ENCODE peak calls at places on chromosomes 11 and 22, in six cellular contexts. One of them, this sample, is unnamed.

GRCh38 chr22:46379301-46379930 is 43.9 kb downstream of the TRMU start:
- DNase-seq in HCT116: no peak
- DNase-seq in H1: no peak
- DNase-seq in CD4-positive, alpha-beta T cell: no peak
- DNase-seq in SK-N-SH: no peak
- DNase-seq in MCF 10A: no peak
- DNase-seq in this sample: no peak

GRCh38 chr11:1540074-1540473 is 32.0 kb downstream of the DUSP8 start:
- DNase-seq in H1: no peak
- DNase-seq in SK-N-SH: no peak
- DNase-seq in HCT116: no peak
- DNase-seq in MCF 10A: no peak
- DNase-seq in CD4-positive, alpha-beta T cell: no peak
- DNase-seq in this sample: no peak

GRCh38 chr22:20155330-20156041 is 4.6 kb upstream of the CCDC188 start:
- DNase-seq in SK-N-SH: peak; percentile 96
- DNase-seq in HCT116: no peak
- DNase-seq in CD4-positive, alpha-beta T cell: no peak
- DNase-seq in H1: no peak
- DNase-seq in MCF 10A: peak; percentile 47
- DNase-seq in this sample: no peak

GRCh38 chr11:12279672-12280108 is 97.7 kb upstream of the PARVA start:
- DNase-seq in SK-N-SH: no peak
- DNase-seq in H1: no peak
- DNase-seq in MCF 10A: no peak
- DNase-seq in HCT116: no peak
- DNase-seq in CD4-positive, alpha-beta T cell: no peak
- DNase-seq in this sample: no peak

GRCh38 chr22:30240541-30241417 is 5.8 kb downstream of the LIF start:
- DNase-seq in CD4-positive, alpha-beta T cell: no peak
- DNase-seq in H1: no peak
- DNase-seq in SK-N-SH: no peak
- DNase-seq in MCF 10A: no peak
- DNase-seq in HCT116: no peak
- DNase-seq in this sample: no peak

GRCh38 chr11:76670475-76671235 is at the start of gene LRRC32:
- DNase-seq in SK-N-SH: peak; percentile 87
- DNase-seq in HCT116: no peak
- DNase-seq in H1: peak; percentile 77
- DNase-seq in MCF 10A: no peak
- DNase-seq in CD4-positive, alpha-beta T cell: peak; percentile 11
- DNase-seq in this sample: no peak

GRCh38 chr11:774873-775592 is 2.3 kb downstream of the GATD1 start:
- DNase-seq in H1: no peak
- DNase-seq in CD4-positive, alpha-beta T cell: no peak
- DNase-seq in SK-N-SH: no peak
- DNase-seq in MCF 10A: peak; percentile 78
- DNase-seq in HCT116: no peak
- DNase-seq in this sample: no peak

GRCh38 chr22:49885881-49886280 is 32.2 kb downstream of the ZBED4 start:
- DNase-seq in MCF 10A: no peak
- DNase-seq in HCT116: no peak
- DNase-seq in CD4-positive, alpha-beta T cell: no peak
- DNase-seq in SK-N-SH: no peak
- DNase-seq in H1: no peak
- DNase-seq in this sample: no peak

GRCh38 chr22:35409783-35410662 is 10.1 kb downstream of the MCM5 start:
- DNase-seq in H1: no peak
- DNase-seq in MCF 10A: no peak
- DNase-seq in SK-N-SH: no peak
- DNase-seq in HCT116: no peak
- DNase-seq in CD4-positive, alpha-beta T cell: no peak
- DNase-seq in this sample: no peak

GRCh38 chr11:21969841-21970240 is 223.0 kb upstream of the ANO5 start:
- DNase-seq in MCF 10A: no peak
- DNase-seq in H1: no peak
- DNase-seq in HCT116: no peak
- DNase-seq in SK-N-SH: no peak
- DNase-seq in CD4-positive, alpha-beta T cell: no peak
- DNase-seq in this sample: no peak

GRCh38 chr11:86442420-86442819 is 67.7 kb downstream of the CCDC81 start:
- DNase-seq in HCT116: no peak
- DNase-seq in H1: no peak
- DNase-seq in CD4-positive, alpha-beta T cell: no peak
- DNase-seq in MCF 10A: no peak
- DNase-seq in SK-N-SH: no peak
- DNase-seq in this sample: no peak

GRCh38 chr11:125275905-125276634 is 111.5 kb downstream of the PKNOX2 start:
- DNase-seq in CD4-positive, alpha-beta T cell: no peak
- DNase-seq in MCF 10A: peak; percentile 77
- DNase-seq in H1: no peak
- DNase-seq in SK-N-SH: no peak
- DNase-seq in HCT116: no peak
- DNase-seq in this sample: no peak

GRCh38 chr11:43998308-43998707 is 49.5 kb upstream of the ACCSL start:
- DNase-seq in HCT116: no peak
- DNase-seq in SK-N-SH: no peak
- DNase-seq in CD4-positive, alpha-beta T cell: no peak
- DNase-seq in H1: no peak
- DNase-seq in MCF 10A: no peak
- DNase-seq in this sample: no peak

GRCh38 chr11:15034687-15035267 is 38.6 kb upstream of the CALCB start:
- DNase-seq in MCF 10A: no peak
- DNase-seq in H1: no peak
- DNase-seq in SK-N-SH: no peak
- DNase-seq in CD4-positive, alpha-beta T cell: no peak
- DNase-seq in HCT116: no peak
- DNase-seq in this sample: no peak

GRCh38 chr11:127627629-127628462 is 627.3 kb upstream of the KIRREL3 start:
- DNase-seq in SK-N-SH: no peak
- DNase-seq in CD4-positive, alpha-beta T cell: no peak
- DNase-seq in MCF 10A: peak; percentile 80
- DNase-seq in H1: no peak
- DNase-seq in HCT116: no peak
- DNase-seq in this sample: no peak

GRCh38 chr11:45355706-45356041 is 69.5 kb upstream of the SYT13 start:
- DNase-seq in H1: no peak
- DNase-seq in CD4-positive, alpha-beta T cell: peak; percentile 2
- DNase-seq in SK-N-SH: no peak
- DNase-seq in MCF 10A: no peak
- DNase-seq in HCT116: no peak
- DNase-seq in this sample: no peak
- TF ChIP-seq CTCF in H1: no peak
- TF ChIP-seq CTCF in CD4-positive, alpha-beta T cell: no peak
- TF ChIP-seq CTCF in SK-N-SH: no peak
- TF ChIP-seq CTCF in MCF 10A: no peak
- TF ChIP-seq CTCF in HCT116: no peak
- TF ChIP-seq CTCF in this sample: no peak

GRCh38 chr22:27144345-27144744 is 487.0 kb downstream of the MIAT start:
- DNase-seq in HCT116: no peak
- DNase-seq in SK-N-SH: no peak
- DNase-seq in MCF 10A: no peak
- DNase-seq in H1: no peak
- DNase-seq in CD4-positive, alpha-beta T cell: no peak
- DNase-seq in this sample: no peak
- TF ChIP-seq CTCF in HCT116: no peak
- TF ChIP-seq CTCF in SK-N-SH: no peak
- TF ChIP-seq CTCF in MCF 10A: no peak
- TF ChIP-seq CTCF in H1: no peak
- TF ChIP-seq CTCF in CD4-positive, alpha-beta T cell: no peak
- TF ChIP-seq CTCF in this sample: peak; percentile 19

DNA sequence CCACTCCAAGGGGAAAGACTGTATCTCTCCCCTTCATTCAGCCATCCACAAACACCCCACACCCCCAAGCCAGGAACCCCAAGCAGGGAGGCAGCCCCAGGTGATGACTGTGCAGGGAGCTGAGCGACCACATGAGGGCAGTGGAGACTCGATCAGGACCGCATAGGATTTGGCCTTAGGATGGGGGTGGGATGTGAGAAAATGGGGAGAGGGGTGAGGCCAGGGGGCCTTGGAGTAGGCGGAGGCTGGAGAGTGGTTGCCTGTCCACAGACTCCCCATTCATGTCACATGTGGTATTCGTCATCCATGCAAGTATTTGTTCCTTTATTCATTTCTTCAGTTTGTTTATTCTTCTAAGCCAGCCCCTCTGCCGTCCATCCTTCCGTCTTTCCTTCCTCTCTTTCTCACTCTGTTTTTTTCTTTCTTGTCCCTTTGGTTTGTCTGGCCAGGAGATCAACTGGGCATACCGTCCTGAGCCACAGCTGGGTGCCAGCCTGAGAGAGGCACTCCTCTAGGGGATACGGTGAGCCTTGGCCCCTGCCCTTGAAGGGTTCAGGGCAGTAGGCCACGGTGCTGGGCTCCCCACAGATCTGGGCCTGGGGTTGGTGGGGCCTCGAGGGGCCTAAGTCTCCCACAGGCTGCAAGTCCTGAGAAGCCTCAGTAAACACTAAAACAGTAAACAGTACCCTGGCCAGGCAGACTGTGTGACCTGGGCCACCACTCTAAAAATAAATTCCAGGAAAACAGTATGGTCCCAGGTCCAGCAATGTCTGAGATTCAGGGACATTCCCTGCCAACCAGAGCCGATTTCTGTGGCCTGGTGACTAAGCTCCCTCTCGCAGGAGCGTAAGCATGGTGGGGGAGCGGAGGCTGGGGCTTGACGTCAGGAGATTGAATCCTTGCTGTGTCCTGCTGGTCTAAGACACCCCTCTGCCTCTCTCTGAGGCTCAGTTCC is 2.5 kb upstream of the RHOD start:
- DNase-seq in H1: peak; percentile 85
- DNase-seq in MCF 10A: peak; percentile 81
- DNase-seq in SK-N-SH: peak; percentile 92
- DNase-seq in CD4-positive, alpha-beta T cell: peak; percentile 34
- DNase-seq in HCT116: no peak
- DNase-seq in this sample: peak; percentile 43
- TF ChIP-seq CTCF in H1: peak; percentile 87
- TF ChIP-seq CTCF in MCF 10A: peak; percentile 88
- TF ChIP-seq CTCF in SK-N-SH: peak; percentile 79
- TF ChIP-seq CTCF in CD4-positive, alpha-beta T cell: peak; percentile 48
- TF ChIP-seq CTCF in HCT116: no peak
- TF ChIP-seq CTCF in this sample: peak; percentile 68

GRCh38 chr22:26753125-26753862 is 95.9 kb downstream of the MIAT start:
- DNase-seq in H1: no peak
- DNase-seq in MCF 10A: no peak
- DNase-seq in SK-N-SH: no peak
- DNase-seq in HCT116: no peak
- DNase-seq in CD4-positive, alpha-beta T cell: no peak
- DNase-seq in this sample: no peak
- TF ChIP-seq CTCF in H1: peak; percentile 47
- TF ChIP-seq CTCF in MCF 10A: no peak
- TF ChIP-seq CTCF in SK-N-SH: no peak
- TF ChIP-seq CTCF in HCT116: no peak
- TF ChIP-seq CTCF in CD4-positive, alpha-beta T cell: no peak
- TF ChIP-seq CTCF in this sample: peak; percentile 14

GRCh38 chr11:59810911-59811259 is 307 bp upstream of the MRPL16 start:
- DNase-seq in MCF 10A: no peak
- DNase-seq in H1: no peak
- DNase-seq in SK-N-SH: no peak
- DNase-seq in HCT116: no peak
- DNase-seq in CD4-positive, alpha-beta T cell: no peak
- DNase-seq in this sample: no peak

GRCh38 chr11:59812220-59812619 is 1.6 kb upstream of the MRPL16 start:
- DNase-seq in CD4-positive, alpha-beta T cell: no peak
- DNase-seq in H1: no peak
- DNase-seq in SK-N-SH: no peak
- DNase-seq in MCF 10A: no peak
- DNase-seq in HCT116: no peak
- DNase-seq in this sample: no peak

GRCh38 chr11:59807047-59807446 is 3.5 kb downstream of the MRPL16 start:
- DNase-seq in MCF 10A: no peak
- DNase-seq in H1: no peak
- DNase-seq in CD4-positive, alpha-beta T cell: no peak
- DNase-seq in SK-N-SH: no peak
- DNase-seq in HCT116: no peak
- DNase-seq in this sample: no peak

GRCh38 chr11:59813364-59813763 is 2.8 kb upstream of the MRPL16 start:
- DNase-seq in SK-N-SH: no peak
- DNase-seq in CD4-positive, alpha-beta T cell: no peak
- DNase-seq in H1: no peak
- DNase-seq in HCT116: no peak
- DNase-seq in MCF 10A: no peak
- DNase-seq in this sample: no peak

DNA sequence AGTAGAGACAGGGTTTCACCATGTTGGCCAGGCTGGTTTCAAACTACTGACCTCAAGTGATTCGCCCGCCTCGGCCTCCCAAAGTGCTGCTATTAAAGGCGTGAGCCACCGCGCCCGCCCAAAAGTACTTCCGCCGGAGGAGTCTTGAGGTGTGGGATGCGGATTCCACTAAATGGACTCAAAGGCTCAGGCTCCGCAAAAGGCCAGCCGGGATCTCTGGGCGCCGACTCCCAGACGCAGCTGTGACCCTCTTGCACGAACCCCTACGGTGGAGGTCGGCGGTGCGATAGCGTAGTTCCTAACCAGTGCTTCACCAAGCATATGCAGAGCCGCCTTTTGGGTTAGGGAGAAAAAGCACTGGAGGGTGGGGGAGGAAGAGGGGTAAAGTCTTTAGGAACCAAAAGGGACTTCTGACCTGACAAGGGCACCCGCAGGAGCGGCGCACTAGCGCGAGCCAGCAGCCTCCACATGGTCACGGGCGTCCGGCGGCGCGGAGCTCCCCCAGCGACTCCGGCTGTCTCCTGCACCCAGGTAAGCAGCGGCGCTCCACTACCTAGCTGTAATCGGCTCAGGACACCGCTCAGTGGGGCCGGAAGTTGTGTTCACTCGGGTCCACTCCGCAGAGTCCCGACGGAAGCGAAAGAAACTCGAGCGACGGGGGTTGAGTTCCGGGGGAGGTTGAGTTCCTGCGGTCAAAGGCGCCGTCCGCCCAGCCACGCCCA is at the start of gene MRPL16:
- DNase-seq in HCT116: peak; percentile 92
- DNase-seq in MCF 10A: peak; percentile 90
- DNase-seq in CD4-positive, alpha-beta T cell: peak; percentile 84
- DNase-seq in H1: peak; percentile 93
- DNase-seq in SK-N-SH: peak; percentile 87
- DNase-seq in this sample: peak; percentile 88
- TF ChIP-seq CTCF in HCT116: no peak
- TF ChIP-seq CTCF in MCF 10A: no peak
- TF ChIP-seq CTCF in CD4-positive, alpha-beta T cell: peak; percentile 12
- TF ChIP-seq CTCF in H1: peak; percentile 31
- TF ChIP-seq CTCF in SK-N-SH: peak; percentile 9
- TF ChIP-seq CTCF in this sample: peak; percentile 63

GRCh38 chr11:91147885-91148284 is 925.0 kb upstream of the CHORDC1 start:
- DNase-seq in MCF 10A: no peak
- DNase-seq in H1: no peak
- DNase-seq in CD4-positive, alpha-beta T cell: no peak
- DNase-seq in SK-N-SH: no peak
- DNase-seq in HCT116: no peak
- DNase-seq in this sample: no peak
- TF ChIP-seq CTCF in MCF 10A: no peak
- TF ChIP-seq CTCF in H1: no peak
- TF ChIP-seq CTCF in CD4-positive, alpha-beta T cell: no peak
- TF ChIP-seq CTCF in SK-N-SH: no peak
- TF ChIP-seq CTCF in HCT116: no peak
- TF ChIP-seq CTCF in this sample: no peak

GRCh38 chr11:10322830-10323792 is 18.2 kb downstream of the ADM start:
- DNase-seq in SK-N-SH: peak; percentile 39
- DNase-seq in MCF 10A: peak; percentile 87
- DNase-seq in HCT116: peak; percentile 81
- DNase-seq in CD4-positive, alpha-beta T cell: no peak
- DNase-seq in H1: no peak
- DNase-seq in this sample: no peak
- TF ChIP-seq CTCF in SK-N-SH: peak; percentile 71
- TF ChIP-seq CTCF in MCF 10A: peak; percentile 43
- TF ChIP-seq CTCF in HCT116: peak; percentile 87
- TF ChIP-seq CTCF in CD4-positive, alpha-beta T cell: peak; percentile 80
- TF ChIP-seq CTCF in H1: peak; percentile 23
- TF ChIP-seq CTCF in this sample: peak; percentile 66

This sample was measured in progenitor cell of endocrine pancreas.